ENCODE peak calls at places on chromosome 7, in ten cellular contexts. I, J, E, D, C, K, Y, S, V and F are unnamed samples.

GRCh38 chr7:140062118-140062527 is 628 bp downstream of the PARP12 start:
- DNase-seq in I (peak), J (peak), E (peak), D (no peak), C (no peak), K (no peak), Y (no peak), S (peak), V (no peak), F (no peak)

GRCh38 chr7:104267701-104268368 is 60.0 kb upstream of the ORC5 start:
- DNase-seq in I (peak), J (no peak), E (no peak), D (no peak), C (no peak), K (no peak), Y (peak), S (peak), V (no peak), F (no peak)

GRCh38 chr7:155458317-155459132 is 596 bp downstream of the EN2 start:
- DNase-seq in I (no peak), J (no peak), E (no peak), D (no peak), C (no peak), K (no peak), Y (no peak), S (no peak), V (no peak), F (no peak)

GRCh38 chr7:28349637-28350036 is 62.7 kb upstream of the CREB5 start:
- DNase-seq in I (no peak), J (no peak), E (no peak), D (no peak), C (no peak), K (no peak), Y (no peak), S (peak), V (no peak), F (no peak)

GRCh38 chr7:149625339-149625946 is 127.8 kb upstream of the ZNF746 start:
- DNase-seq in I (peak), J (peak), E (peak), D (no peak), C (peak), K (peak), Y (peak), S (peak), V (peak), F (no peak)

GRCh38 chr7:100119701-100120517 is 475 bp downstream of the CNPY4 start:
- DNase-seq in I (peak), J (peak), E (no peak), D (no peak), C (peak), K (peak), Y (peak), S (peak), V (no peak), F (no peak)

GRCh38 chr7:96979551-96980276 is 25.6 kb upstream of the DLX6 start:
- DNase-seq in I (no peak), J (no peak), E (no peak), D (no peak), C (no peak), K (no peak), Y (no peak), S (no peak), V (no peak), F (no peak)

GRCh38 chr7:108613147-108613948 is 43.7 kb downstream of the DNAJB9 start:
- DNase-seq in I (peak), J (peak), E (no peak), D (no peak), C (no peak), K (peak), Y (peak), S (peak), V (no peak), F (no peak)

GRCh38 chr7:130144632-130145171 is 60.5 kb downstream of the TMEM209 start:
- DNase-seq in I (no peak), J (no peak), E (no peak), D (no peak), C (no peak), K (peak), Y (no peak), S (peak), V (no peak), F (peak)

GRCh38 chr7:80124870-80125269 is 9.8 kb upstream of the GNAI1 start:
- DNase-seq in I (peak), J (no peak), E (no peak), D (no peak), C (no peak), K (no peak), Y (no peak), S (no peak), V (no peak), F (no peak)

GRCh38 chr7:42159150-42159549 is 77.9 kb downstream of the GLI3 start:
- DNase-seq in I (no peak), J (no peak), E (no peak), D (no peak), C (no peak), K (no peak), Y (no peak), S (no peak), V (no peak), F (no peak)

GRCh38 chr7:148296994-148297644 is 293.4 kb upstream of the C7orf33 start:
- DNase-seq in I (peak), J (no peak), E (no peak), D (no peak), C (no peak), K (no peak), Y (peak), S (peak), V (no peak), F (no peak)
- TF ChIP-seq CTCF in I (peak), J (no peak), E (no peak), D (peak), C (peak), K (no peak), Y (peak), S (no peak), V (no peak), F (no peak)

DNA sequence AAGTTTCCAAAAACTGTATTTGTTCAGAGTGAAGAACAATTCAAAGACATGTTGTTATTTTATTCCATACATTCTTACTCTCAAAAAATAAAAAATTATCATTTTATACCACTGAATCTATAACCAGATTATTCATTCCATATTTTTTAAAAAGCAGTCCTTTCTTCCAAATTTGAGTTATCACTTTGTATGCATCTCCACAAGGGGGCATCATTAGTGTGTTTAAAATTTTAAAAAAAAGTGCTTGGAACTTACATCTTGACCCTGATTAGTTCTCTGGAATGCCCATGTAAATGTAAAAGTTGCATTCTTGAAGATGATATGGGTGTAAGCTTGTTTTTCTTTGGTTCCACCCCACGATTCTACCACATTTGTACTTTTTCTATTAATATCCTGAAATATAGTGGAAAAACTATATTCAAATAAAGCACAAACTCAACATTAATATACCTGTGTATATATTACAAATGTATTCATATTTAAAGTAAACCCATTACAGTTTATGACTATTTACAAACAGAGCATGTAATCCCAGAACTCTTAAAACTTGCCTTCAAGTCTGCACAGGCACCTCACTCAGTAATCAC is 144.9 kb downstream of the ELAPOR2 start:
- DNase-seq in I (peak), J (peak), E (no peak), D (no peak), C (no peak), K (peak), Y (peak), S (peak), V (no peak), F (no peak)
- TF ChIP-seq CTCF in I (peak), J (peak), E (peak), D (peak), C (peak), K (peak), Y (peak), S (peak), V (peak), F (peak)

GRCh38 chr7:132782777-132783633 is 206.7 kb upstream of the PLXNA4 start:
- DNase-seq in I (no peak), J (no peak), E (no peak), D (no peak), C (no peak), K (no peak), Y (no peak), S (no peak), V (no peak), F (peak)
- TF ChIP-seq CTCF in I (no peak), J (no peak), E (no peak), D (no peak), C (no peak), K (no peak), Y (no peak), S (no peak), V (no peak), F (no peak)

GRCh38 chr7:24587853-24588252 is 14.6 kb downstream of the PALS2 start:
- DNase-seq in I (peak), J (no peak), E (no peak), D (no peak), C (peak), K (peak), Y (peak), S (peak), V (no peak), F (no peak)
- TF ChIP-seq CTCF in I (peak), J (peak), E (peak), D (peak), C (peak), K (peak), Y (peak), S (peak), V (peak), F (no peak)

GRCh38 chr7:44566680-44567079 is 7.0 kb downstream of the DDX56 start:
- DNase-seq in I (no peak), J (no peak), E (no peak), D (no peak), C (no peak), K (no peak), Y (no peak), S (no peak), V (no peak), F (no peak)

GRCh38 chr7:44565097-44565794 is 8.5 kb downstream of the DDX56 start:
- DNase-seq in I (peak), J (peak), E (peak), D (no peak), C (peak), K (peak), Y (peak), S (peak), V (peak), F (no peak)

GRCh38 chr7:44567884-44568283 is 5.8 kb downstream of the DDX56 start:
- DNase-seq in I (no peak), J (no peak), E (no peak), D (no peak), C (no peak), K (no peak), Y (no peak), S (no peak), V (no peak), F (no peak)

GRCh38 chr7:44564606-44565005 is 9.1 kb downstream of the DDX56 start:
- DNase-seq in I (no peak), J (no peak), E (no peak), D (no peak), C (no peak), K (no peak), Y (no peak), S (no peak), V (no peak), F (no peak)

GRCh38 chr7:44565795-44566559 is 7.7 kb downstream of the DDX56 start:
- DNase-seq in I (peak), J (no peak), E (no peak), D (no peak), C (no peak), K (no peak), Y (no peak), S (no peak), V (no peak), F (no peak)
- TF ChIP-seq CTCF in I (no peak), J (no peak), E (no peak), D (no peak), C (no peak), K (no peak), Y (peak), S (peak), V (no peak), F (no peak)

GRCh38 chr7:40761757-40762342 is 627.0 kb downstream of the SUGCT start:
- DNase-seq in I (no peak), J (no peak), E (no peak), D (no peak), C (no peak), K (no peak), Y (no peak), S (no peak), V (no peak), F (no peak)
- TF ChIP-seq CTCF in I (no peak), J (peak), E (no peak), D (no peak), C (peak), K (no peak), Y (peak), S (no peak), V (no peak), F (no peak)

GRCh38 chr7:74302745-74303221 is 13.6 kb downstream of the CLIP2 start:
- DNase-seq in I (no peak), J (no peak), E (no peak), D (no peak), C (no peak), K (no peak), Y (no peak), S (peak), V (no peak), F (no peak)
- TF ChIP-seq CTCF in I (no peak), J (no peak), E (no peak), D (no peak), C (no peak), K (no peak), Y (no peak), S (no peak), V (no peak), F (no peak)

GRCh38 chr7:88761779-88762178 is 2.3 kb downstream of the ZNF804B start:
- DNase-seq in I (no peak), J (no peak), E (no peak), D (no peak), C (no peak), K (no peak), Y (no peak), S (no peak), V (no peak), F (no peak)
- TF ChIP-seq CTCF in I (no peak), J (no peak), E (no peak), D (no peak), C (no peak), K (no peak), Y (no peak), S (no peak), V (no peak), F (no peak)